ENCODE peak calls at places on chromosomes 4 and X, in six cellular contexts. D is NCI-H1105, L is coronary artery, N is AML-193, O is trophoblast cell, U is HCEC 1CT. I is an unnamed sample.

GRCh38 chr4:75398501-75398900 is 115.7 kb downstream of the RCHY1 start:
- DNase-seq in D (no peak), L (no peak), N (no peak), O (no peak), U (no peak), I (no peak)

GRCh38 chr4:109334129-109334528 is 31.7 kb upstream of the COL25A1 start:
- DNase-seq in D (no peak), L (no peak), N (no peak), O (no peak), U (no peak), I (no peak)

GRCh38 chr4:25927361-25928040 is 13.5 kb downstream of the SMIM20 start:
- DNase-seq in D (peak; percentile 14), L (no peak), N (no peak), O (no peak), U (no peak), I (peak; percentile 24)

GRCh38 chr4:185835336-185835735 is 23.3 kb upstream of the SORBS2 start:
- DNase-seq in D (no peak), L (no peak), N (no peak), O (no peak), U (no peak), I (no peak)

GRCh38 chr4:123616970-123617392 is 220.4 kb downstream of the SPRY1 start:
- DNase-seq in D (peak; percentile 39), L (no peak), N (peak; percentile 89), O (no peak), U (no peak), I (no peak)

GRCh38 chr4:24765331-24765990 is 29.9 kb upstream of the SOD3 start:
- DNase-seq in D (no peak), L (no peak), N (no peak), O (no peak), U (no peak), I (no peak)

GRCh38 chr4:119228406-119228805 is 15.9 kb downstream of the USP53 start:
- DNase-seq in D (no peak), L (no peak), N (no peak), O (no peak), U (no peak), I (no peak)

GRCh38 chr4:167930171-167930570 is 162.2 kb upstream of the ANXA10 start:
- DNase-seq in D (no peak), L (no peak), N (no peak), O (no peak), U (no peak), I (no peak)

GRCh38 chrX:51408462-51408861 is 75.8 kb downstream of the NUDT10 start:
- DNase-seq in D (no peak), L (no peak), N (no peak), O (no peak), U (no peak), I (no peak)

GRCh38 chr4:8244001-8244757 is 25.4 kb upstream of the HTRA3 start:
- DNase-seq in D (no peak), L (no peak), N (no peak), O (no peak), U (no peak), I (no peak)

GRCh38 chrX:18042776-18043175 is 177.9 kb downstream of the BEND2 start:
- DNase-seq in D (no peak), L (no peak), N (no peak), O (no peak), U (no peak), I (no peak)

GRCh38 chrX:45697591-45697990 is 496.9 kb upstream of the DIPK2B start:
- DNase-seq in D (no peak), L (no peak), N (no peak), O (no peak), U (peak; percentile 93), I (no peak)

GRCh38 chrX:103607385-103608304 is at the start of gene TCEAL3:
- DNase-seq in D (peak; percentile 26), L (peak; percentile 85), N (no peak), O (no peak), U (peak; percentile 18), I (peak; percentile 62)

GRCh38 chrX:15856580-15856979 is 2.0 kb upstream of the AP1S2 start:
- DNase-seq in D (peak; percentile 34), L (no peak), N (no peak), O (no peak), U (no peak), I (no peak)

GRCh38 chrX:46582325-46582724 is 8.8 kb downstream of the CHST7 start:
- DNase-seq in D (no peak), L (no peak), N (no peak), O (no peak), U (peak; percentile 78), I (no peak)

GRCh38 chrX:39310925-39311324 is 509.7 kb downstream of the MID1IP1 start:
- DNase-seq in D (no peak), L (no peak), N (no peak), O (no peak), U (no peak), I (no peak)

GRCh38 chr4:97911236-97911906 is 231.9 kb downstream of the STPG2 start:
- DNase-seq in D (no peak), L (no peak), N (no peak), O (no peak), U (no peak), I (no peak)

I was measured in DMS79.